ENCODE peak calls at places on chromosome 13, in four cellular contexts. One of them, this sample, is unnamed.
A peak's percentile ranks its signal among the peaks of the same experiment; 100 is the strongest.

GRCh38 chr13:42065414-42065813 is 17.0 kb downstream of the DGKH start:
- DNase-seq in left lung: no peak
- DNase-seq in BE2C: no peak
- DNase-seq in CD4-positive, alpha-beta T cell: no peak
- DNase-seq in this sample: no peak

GRCh38 chr13:43787998-43788397 is 1.2 kb upstream of the ENOX1 start:
- DNase-seq in left lung: no peak
- DNase-seq in BE2C: peak; percentile 67
- DNase-seq in CD4-positive, alpha-beta T cell: no peak
- DNase-seq in this sample: no peak

GRCh38 chr13:24348797-24349515 is 39.6 kb downstream of the C1QTNF9 start:
- DNase-seq in CD4-positive, alpha-beta T cell: no peak
- DNase-seq in left lung: no peak
- DNase-seq in BE2C: no peak
- DNase-seq in this sample: no peak

GRCh38 chr13:77779461-77780272 is 82.2 kb downstream of the SLAIN1 start:
- DNase-seq in left lung: no peak
- DNase-seq in BE2C: peak; percentile 24
- DNase-seq in CD4-positive, alpha-beta T cell: no peak
- DNase-seq in this sample: peak; percentile 69

GRCh38 chr13:83819156-83819555 is 63.1 kb downstream of the SLITRK1 start:
- DNase-seq in left lung: no peak
- DNase-seq in CD4-positive, alpha-beta T cell: no peak
- DNase-seq in BE2C: no peak
- DNase-seq in this sample: no peak

GRCh38 chr13:68234278-68234677 is 1004.1 kb upstream of the PCDH9 start:
- DNase-seq in CD4-positive, alpha-beta T cell: no peak
- DNase-seq in left lung: no peak
- DNase-seq in BE2C: peak; percentile 14
- DNase-seq in this sample: no peak

GRCh38 chr13:23381877-23382276 is 51.6 kb downstream of the SACS start:
- DNase-seq in left lung: no peak
- DNase-seq in CD4-positive, alpha-beta T cell: no peak
- DNase-seq in BE2C: no peak
- DNase-seq in this sample: no peak

GRCh38 chr13:114011226-114011625 is 37.4 kb upstream of the C13orf46 start:
- DNase-seq in CD4-positive, alpha-beta T cell: no peak
- DNase-seq in BE2C: no peak
- DNase-seq in left lung: no peak
- DNase-seq in this sample: peak; percentile 27

GRCh38 chr13:102073251-102073650 is 328.6 kb downstream of the FGF14 start:
- DNase-seq in BE2C: no peak
- DNase-seq in left lung: no peak
- DNase-seq in CD4-positive, alpha-beta T cell: no peak
- DNase-seq in this sample: no peak

GRCh38 chr13:21227917-21228316 is 51.5 kb downstream of the MRPL57 start:
- DNase-seq in CD4-positive, alpha-beta T cell: no peak
- DNase-seq in BE2C: no peak
- DNase-seq in left lung: no peak
- DNase-seq in this sample: no peak

GRCh38 chr13:31913459-31913858 is 118.1 kb upstream of the FRY start:
- DNase-seq in left lung: no peak
- DNase-seq in BE2C: no peak
- DNase-seq in CD4-positive, alpha-beta T cell: no peak
- DNase-seq in this sample: no peak

GRCh38 chr13:51243832-51244231 is 21.6 kb downstream of the FAM124A start:
- DNase-seq in BE2C: no peak
- DNase-seq in CD4-positive, alpha-beta T cell: no peak
- DNase-seq in left lung: no peak
- DNase-seq in this sample: no peak

GRCh38 chr13:109233293-109233692 is 553.1 kb downstream of the IRS2 start:
- DNase-seq in left lung: no peak
- DNase-seq in BE2C: no peak
- DNase-seq in CD4-positive, alpha-beta T cell: no peak
- DNase-seq in this sample: no peak
- TF ChIP-seq CTCF in left lung: no peak
- TF ChIP-seq CTCF in BE2C: no peak
- TF ChIP-seq CTCF in CD4-positive, alpha-beta T cell: no peak
- TF ChIP-seq CTCF in this sample: no peak

GRCh38 chr13:85864963-85865530 is 65.8 kb upstream of the SLITRK6 start:
- DNase-seq in BE2C: peak; percentile 46
- DNase-seq in CD4-positive, alpha-beta T cell: no peak
- DNase-seq in left lung: no peak
- DNase-seq in this sample: no peak
- TF ChIP-seq CTCF in BE2C: peak; percentile 75
- TF ChIP-seq CTCF in CD4-positive, alpha-beta T cell: no peak
- TF ChIP-seq CTCF in left lung: no peak
- TF ChIP-seq CTCF in this sample: no peak

GRCh38 chr13:61252213-61252612 is 163.4 kb downstream of the PCDH20 start:
- DNase-seq in left lung: no peak
- DNase-seq in CD4-positive, alpha-beta T cell: no peak
- DNase-seq in BE2C: no peak
- DNase-seq in this sample: no peak

GRCh38 chr13:61258185-61258584 is 157.5 kb downstream of the PCDH20 start:
- DNase-seq in CD4-positive, alpha-beta T cell: no peak
- DNase-seq in left lung: no peak
- DNase-seq in BE2C: no peak
- DNase-seq in this sample: no peak

GRCh38 chr13:61253105-61253877 is 162.4 kb downstream of the PCDH20 start:
- DNase-seq in CD4-positive, alpha-beta T cell: no peak
- DNase-seq in left lung: no peak
- DNase-seq in BE2C: no peak
- DNase-seq in this sample: no peak

GRCh38 chr13:61255035-61255796 is 160.4 kb downstream of the PCDH20 start:
- DNase-seq in CD4-positive, alpha-beta T cell: no peak
- DNase-seq in BE2C: peak; percentile 43
- DNase-seq in left lung: no peak
- DNase-seq in this sample: no peak
- TF ChIP-seq CTCF in CD4-positive, alpha-beta T cell: no peak
- TF ChIP-seq CTCF in BE2C: peak; percentile 55
- TF ChIP-seq CTCF in left lung: no peak
- TF ChIP-seq CTCF in this sample: no peak

GRCh38 chr13:29684441-29684840 is 89.0 kb upstream of the SLC7A1 start:
- DNase-seq in left lung: no peak
- DNase-seq in CD4-positive, alpha-beta T cell: no peak
- DNase-seq in BE2C: no peak
- DNase-seq in this sample: no peak

GRCh38 chr13:29688193-29688592 is 92.7 kb upstream of the SLC7A1 start:
- DNase-seq in BE2C: no peak
- DNase-seq in left lung: no peak
- DNase-seq in CD4-positive, alpha-beta T cell: no peak
- DNase-seq in this sample: no peak

GRCh38 chr13:29679357-29680050 is 84.0 kb upstream of the SLC7A1 start:
- DNase-seq in CD4-positive, alpha-beta T cell: no peak
- DNase-seq in left lung: no peak
- DNase-seq in BE2C: peak; percentile 78
- DNase-seq in this sample: no peak

GRCh38 chr13:29681859-29682258 is 86.4 kb upstream of the SLC7A1 start:
- DNase-seq in left lung: no peak
- DNase-seq in CD4-positive, alpha-beta T cell: no peak
- DNase-seq in BE2C: no peak
- DNase-seq in this sample: no peak

DNA sequence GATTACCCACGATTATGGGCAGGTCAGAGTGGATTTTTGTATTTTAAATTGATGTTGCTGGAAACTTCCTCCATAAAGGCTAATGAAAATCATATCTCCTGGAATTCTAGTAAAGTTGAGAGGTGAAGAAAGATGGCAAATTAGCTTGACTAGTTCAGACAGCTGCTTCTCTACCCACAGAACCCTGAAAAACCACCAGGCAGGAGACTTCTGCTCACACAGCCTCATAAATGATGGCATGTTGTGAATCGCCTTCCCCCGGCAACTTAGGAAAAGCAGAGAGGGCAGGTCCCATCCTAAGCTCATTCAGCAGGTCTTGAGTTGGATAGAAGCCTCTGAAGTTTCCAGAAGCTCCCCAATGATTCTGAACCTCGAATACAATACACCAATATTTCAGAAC is 87.6 kb upstream of the SLC7A1 start:
- DNase-seq in CD4-positive, alpha-beta T cell: no peak
- DNase-seq in left lung: no peak
- DNase-seq in BE2C: no peak
- DNase-seq in this sample: no peak
- TF ChIP-seq CTCF in CD4-positive, alpha-beta T cell: no peak
- TF ChIP-seq CTCF in left lung: no peak
- TF ChIP-seq CTCF in BE2C: no peak
- TF ChIP-seq CTCF in this sample: no peak